ENCODE peak calls at places on chromosomes 11 and 22, in six cellular contexts. U is NCI-H460; X is cardiac fibroblast; B is WTC11; D is stimulated activated CD4-positive, alpha-beta T cell treated with anti-CD3 and anti-CD28 coated beads, Interleukin-2, amount 100 ng/mL, for 24 hours; P is endothelial cell. O is an unnamed sample.

GRCh38 chr11:18064450-18065048 is 18.5 kb upstream of the TPH1 start:
- DNase-seq in U (no peak), X (no peak), B (no peak), D (no peak), P (no peak), O (no peak)

GRCh38 chr11:69568809-69569097 is 72.2 kb upstream of the CCND1 start:
- DNase-seq in U (no peak), X (no peak), B (no peak), D (no peak), P (no peak), O (no peak)

GRCh38 chr11:45362636-45363035 is 76.5 kb upstream of the SYT13 start:
- DNase-seq in U (no peak), X (no peak), B (no peak), D (no peak), P (no peak), O (no peak)

GRCh38 chr11:102006835-102007566 is 40.2 kb upstream of the CFAP300 start:
- DNase-seq in U (peak), X (no peak), B (no peak), D (no peak), P (no peak), O (no peak)

GRCh38 chr22:44279059-44279340 is 33.8 kb downstream of the SHISAL1 start:
- DNase-seq in U (no peak), X (no peak), B (no peak), D (no peak), P (no peak), O (no peak)

GRCh38 chr11:2194877-2195755 is 23.5 kb upstream of the TH start:
- DNase-seq in U (no peak), X (peak), B (peak), D (peak), P (peak), O (peak)

GRCh38 chr11:70033711-70034070 is 44.4 kb upstream of the ANO1 start:
- DNase-seq in U (no peak), X (no peak), B (no peak), D (no peak), P (no peak), O (no peak)

GRCh38 chr11:95697614-95698408 is 91.8 kb downstream of the FAM76B start:
- DNase-seq in U (no peak), X (peak), B (no peak), D (no peak), P (no peak), O (no peak)